ENCODE peak calls at places on chromosomes 2 and 18, in six cellular contexts. I is stomach, M is tibial nerve, O is A549, P is K562, G is transverse colon. R is an unnamed sample.

GRCh38 chr2:64177315-64177714 is 33.1 kb upstream of the PELI1 start:
- DNase-seq in O (no peak), M (no peak), P (no peak), I (no peak), G (no peak), R (no peak)

GRCh38 chr2:88537640-88538039 is 85.1 kb upstream of the FOXI3 start:
- DNase-seq in O (no peak), M (no peak), G (no peak), P (no peak), I (no peak), R (no peak)

GRCh38 chr2:39218401-39218800 is 25.4 kb downstream of the CDKL4 start:
- DNase-seq in I (no peak), M (no peak), G (no peak), P (no peak), O (no peak), R (no peak)

GRCh38 chr2:165627463-165627862 is 158.0 kb downstream of the CSRNP3 start:
- DNase-seq in G (no peak), O (no peak), M (no peak), P (no peak), I (no peak), R (no peak)

GRCh38 chr2:172884336-172884735 is 148.7 kb downstream of the RAPGEF4 start:
- DNase-seq in G (no peak), P (no peak), I (no peak), O (no peak), M (no peak), R (no peak)

GRCh38 chr2:2919574-2920365 is 457.8 kb downstream of the EIPR1 start:
- DNase-seq in P (no peak), G (no peak), O (no peak), M (no peak), I (no peak), R (no peak)

GRCh38 chr2:235538989-235539388 is 45.1 kb downstream of the AGAP1 start:
- DNase-seq in O (no peak), P (no peak), M (no peak), G (peak), I (no peak), R (no peak)

GRCh38 chr18:3930126-3931012 is 480.4 kb downstream of the TGIF1 start:
- DNase-seq in O (no peak), M (no peak), P (no peak), I (no peak), G (no peak), R (no peak)

GRCh38 chr2:215773728-215774127 is 239.6 kb downstream of the MREG start:
- DNase-seq in O (peak), G (no peak), P (peak), M (peak), I (no peak), R (no peak)

GRCh38 chr2:234794866-234795265 is 157.0 kb upstream of the SH3BP4 start:
- DNase-seq in I (no peak), M (no peak), G (no peak), O (no peak), P (no peak), R (no peak)

GRCh38 chr2:233414777-233415570 is 60.7 kb downstream of the DGKD start:
- DNase-seq in G (no peak), P (no peak), M (no peak), I (peak), O (peak), R (no peak)

GRCh38 chr2:3633089-3633981 is 24.7 kb upstream of the ALLC start:
- DNase-seq in M (no peak), G (peak), O (no peak), I (no peak), P (no peak), R (peak)

GRCh38 chr2:168758970-168759820 is 43.2 kb upstream of the NOSTRIN start:
- DNase-seq in G (no peak), M (no peak), I (no peak), P (peak), O (peak), R (no peak)

GRCh38 chr2:206942799-206943478 is 3.6 kb downstream of the CPO start:
- DNase-seq in M (no peak), O (no peak), I (no peak), G (no peak), P (no peak), R (no peak)

GRCh38 chr18:77879829-77880228 is 630.2 kb downstream of the GALR1 start:
- DNase-seq in P (no peak), M (no peak), I (no peak), O (no peak), G (no peak), R (no peak)

GRCh38 chr2:73700111-73700510 is 37.0 kb downstream of the TPRKB start:
- DNase-seq in O (no peak), G (peak), M (no peak), P (no peak), I (peak), R (no peak)

GRCh38 chr2:98346259-98347236 is at the start of gene CNGA3:
- DNase-seq in I (no peak), P (peak), G (peak), M (no peak), O (no peak), R (no peak)

GRCh38 chr2:60671971-60672370 is 84.1 kb upstream of the PAPOLG start:
- DNase-seq in M (no peak), P (no peak), I (no peak), G (no peak), O (no peak), R (no peak)

GRCh38 chr2:33241581-33241980 is 234.9 kb upstream of the RASGRP3 start:
- DNase-seq in P (no peak), M (no peak), I (no peak), G (no peak), O (no peak), R (no peak)

GRCh38 chr18:63350230-63350629 is 16.8 kb downstream of the KDSR start:
- DNase-seq in P (no peak), G (no peak), O (no peak), M (no peak), I (no peak), R (no peak)

GRCh38 chr18:6816154-6816553 is 86.6 kb downstream of the ARHGAP28 start:
- DNase-seq in G (no peak), O (no peak), I (no peak), P (no peak), M (no peak), R (no peak)

GRCh38 chr2:46278952-46279351 is 18.3 kb upstream of the EPAS1 start:
- DNase-seq in M (no peak), P (no peak), O (no peak), I (peak), G (no peak), R (no peak)

GRCh38 chr18:7146067-7146466 is 28.5 kb upstream of the LAMA1 start:
- DNase-seq in P (no peak), O (no peak), G (no peak), M (no peak), I (no peak), R (no peak)

GRCh38 chr2:216551669-216552068 is 53.0 kb downstream of the RPL37A start:
- DNase-seq in M (no peak), G (peak), P (no peak), O (no peak), I (no peak), R (no peak)

GRCh38 chr2:127176371-127177311 is 43.5 kb downstream of the CYP27C1 start:
- DNase-seq in G (peak), O (no peak), P (no peak), I (peak), M (no peak), R (peak)
- H3K4me3 ChIP-seq in G (no peak), O (no peak), P (no peak), I (no peak), M (no peak), R (peak)

GRCh38 chr2:240728827-240729226 is 37.2 kb downstream of the AQP12A start:
- DNase-seq in I (no peak), O (no peak), G (no peak), P (no peak), M (no peak), R (no peak)
- TF ChIP-seq EP300 in I (no peak), O (no peak), G (no peak), P (no peak), M (no peak), R (no peak)

GRCh38 chr2:144516981-144517824 is 2.7 kb downstream of the ZEB2 start:
- DNase-seq in P (peak), G (peak), M (no peak), O (peak), I (no peak), R (peak)
- TF ChIP-seq POLR2A in P (no peak), G (peak), M (peak), O (peak), I (no peak), R (no peak)

DNA sequence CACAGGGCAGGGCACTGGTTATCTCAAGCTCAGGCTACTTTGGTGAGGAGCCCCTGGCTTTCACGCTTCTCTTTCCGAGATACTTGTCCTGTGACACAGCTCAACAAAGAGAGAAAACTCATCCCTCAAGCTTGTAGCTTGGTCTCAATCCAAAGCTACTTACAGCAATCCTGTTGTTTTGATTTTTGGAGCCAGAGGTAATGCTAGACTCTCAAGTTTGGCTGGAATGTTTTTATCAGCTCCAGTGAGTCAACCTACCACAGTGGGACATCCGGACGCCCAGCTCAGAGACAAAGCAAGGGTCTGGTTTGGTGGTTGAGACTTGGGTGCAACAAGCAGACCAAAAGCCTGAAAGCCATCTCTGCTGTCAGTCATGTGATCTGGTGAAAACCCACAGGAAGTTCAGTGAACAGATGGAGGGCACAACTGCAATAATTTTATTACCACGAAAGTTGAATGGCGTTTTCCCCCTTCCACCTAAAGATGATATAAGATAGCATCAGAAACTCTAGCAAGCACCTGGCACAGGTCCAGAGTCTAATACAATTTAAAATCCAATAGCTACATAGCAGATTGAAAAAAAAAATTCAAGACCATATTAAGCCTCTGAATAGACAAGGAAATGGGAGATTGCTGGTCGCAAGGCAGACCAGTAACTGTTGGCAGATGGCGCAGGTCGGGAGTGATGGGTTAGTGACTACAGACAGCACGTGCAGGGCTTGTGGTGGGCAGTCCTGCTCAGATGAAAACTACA is 102.3 kb upstream of the SMAD7 start:
- DNase-seq in M (no peak), O (no peak), G (no peak), P (no peak), I (no peak), R (no peak)
- H3K4me3 ChIP-seq in M (no peak), O (no peak), G (no peak), P (no peak), I (no peak), R (no peak)

DNA sequence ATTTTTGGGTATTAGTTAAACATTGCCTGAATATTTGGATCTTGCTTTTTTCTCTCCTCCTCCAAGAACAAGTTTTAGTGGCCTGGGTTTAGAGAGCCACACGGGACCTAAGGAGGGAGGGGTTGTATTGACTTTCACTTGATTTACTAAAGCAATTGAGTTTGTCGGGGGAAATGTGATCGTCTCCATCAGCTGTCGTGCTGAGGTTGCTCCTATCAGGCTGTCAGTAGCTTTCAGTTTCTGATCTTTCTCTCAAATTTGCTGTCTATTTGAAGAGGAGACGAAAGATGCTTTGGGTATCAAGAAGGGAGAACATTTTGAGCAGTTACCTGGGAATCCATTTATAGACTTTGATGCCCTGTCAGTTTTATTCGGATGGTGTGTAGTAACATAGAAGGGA is 106.0 kb downstream of the SETBP1 start:
- DNase-seq in G (no peak), O (no peak), M (no peak), P (no peak), I (no peak), R (no peak)
- TF ChIP-seq EP300 in G (no peak), O (no peak), M (no peak), P (no peak), I (no peak), R (no peak)

DNA sequence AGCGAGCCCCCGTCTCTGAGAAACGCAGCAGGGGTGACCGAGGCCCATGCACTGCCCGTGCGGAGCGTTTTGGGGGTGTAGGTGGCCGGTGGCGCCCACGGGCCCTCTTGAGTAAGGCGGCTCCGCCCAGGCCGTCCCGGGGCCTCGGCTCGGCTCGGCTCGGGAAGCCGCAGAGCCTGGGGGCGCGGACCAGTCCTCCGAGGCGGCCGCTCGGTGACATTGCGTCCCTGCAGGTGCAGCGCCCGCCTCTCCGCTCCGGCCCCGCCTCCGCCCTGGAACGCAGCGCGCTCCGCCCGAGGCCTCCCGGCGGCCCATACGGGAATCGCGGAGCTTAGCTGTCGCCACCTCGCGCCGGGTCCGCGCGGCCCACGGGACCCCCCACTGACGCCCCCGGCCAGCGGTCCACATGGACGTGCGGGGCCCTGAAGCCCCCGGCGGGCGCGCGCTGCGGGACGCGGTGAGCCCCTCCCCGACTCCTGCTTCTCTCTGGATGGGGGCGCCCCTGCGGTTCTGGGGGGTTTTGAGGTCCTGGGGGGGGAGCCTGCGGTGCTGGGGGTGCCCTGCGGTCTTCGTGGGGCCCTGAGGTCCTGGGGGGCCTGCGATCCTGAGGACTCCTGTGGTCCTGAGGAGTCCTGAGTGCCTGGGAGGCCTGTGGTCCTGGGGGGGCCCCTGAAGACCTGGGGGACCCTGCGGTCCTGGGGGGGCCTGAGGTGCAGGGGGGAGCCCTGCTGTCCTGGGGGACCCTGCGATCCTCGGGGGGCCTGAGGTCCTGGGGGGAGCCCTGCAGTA is at the start of gene HSBP1L1:
- DNase-seq in P (no peak), O (peak), I (peak), M (no peak), G (peak), R (peak)
- TF ChIP-seq POLR2A in P (no peak), O (peak), I (no peak), M (peak), G (peak), R (no peak)